ENCODE peak calls at places on chromosomes 6 and 20, in five cellular contexts. O is ELR, Q is cardiac fibroblast, N is GM13977, E is caudate nucleus. W is an unnamed sample.

GRCh38 chr20:4297141-4297826 is 281.9 kb upstream of the RNF24 start:
- DNase-seq in O (no peak), Q (peak; percentile 48), N (no peak), E (no peak), W (no peak)

GRCh38 chr6:4210619-4211419 is 75.4 kb upstream of the ECI2 start:
- DNase-seq in O (peak; percentile 75), Q (peak; percentile 78), N (peak; percentile 53), E (no peak), W (no peak)

GRCh38 chr20:10671850-10672578 is 1.8 kb downstream of the JAG1 start:
- DNase-seq in O (peak; percentile 51), Q (peak; percentile 68), N (peak; percentile 51), E (no peak), W (no peak)

GRCh38 chr6:111651185-111652034 is 45.7 kb upstream of the TRAF3IP2 start:
- DNase-seq in O (no peak), Q (no peak), N (no peak), E (no peak), W (no peak)

GRCh38 chr6:152334555-152334954 is 302.6 kb downstream of the SYNE1 start:
- DNase-seq in O (no peak), Q (no peak), N (no peak), E (no peak), W (no peak)

GRCh38 chr6:87806635-87807034 is 104.6 kb upstream of the AKIRIN2 start:
- DNase-seq in O (no peak), Q (no peak), N (no peak), E (no peak), W (no peak)

GRCh38 chr6:116278853-116279231 is 888 bp downstream of the TSPYL1 start:
- DNase-seq in O (peak; percentile 47), Q (peak; percentile 58), N (no peak), E (no peak), W (no peak)

GRCh38 chr6:72886170-72886569 is 264.3 kb downstream of the KCNQ5 start:
- DNase-seq in O (no peak), Q (no peak), N (no peak), E (no peak), W (no peak)

GRCh38 chr20:57210054-57210910 is 56.2 kb downstream of the BMP7 start:
- DNase-seq in O (no peak), Q (no peak), N (no peak), E (no peak), W (no peak)

GRCh38 chr6:114467931-114468330 is 125.1 kb upstream of the HS3ST5 start:
- DNase-seq in O (no peak), Q (peak; percentile 48), N (no peak), E (no peak), W (no peak)

GRCh38 chr20:35490736-35491181 is 35.4 kb downstream of the CEP250 start:
- DNase-seq in O (no peak), Q (no peak), N (peak; percentile 84), E (no peak), W (peak; percentile 51)

GRCh38 chr20:38073307-38074010 is 39.9 kb downstream of the RPRD1B start:
- DNase-seq in O (peak; percentile 84), Q (peak; percentile 98), N (peak; percentile 46), E (no peak), W (no peak)

GRCh38 chr6:42338573-42339218 is 113.0 kb downstream of the TRERF1 start:
- DNase-seq in O (peak; percentile 99), Q (peak; percentile 99), N (no peak), E (no peak), W (no peak)